ENCODE peak calls at places on chromosomes 13 and 19, in five cellular contexts. One of them, this sample, is unnamed.

GRCh38 chr19:46469541-46470185 is 1.7 kb downstream of the PNMA8A start:
- DNase-seq in GM12878: no peak
- DNase-seq in H1: no peak
- DNase-seq in HepG2: no peak
- DNase-seq in NT2/D1: no peak
- DNase-seq in this sample: no peak

GRCh38 chr19:11482384-11483050 is 1.7 kb upstream of the ELAVL3 start:
- DNase-seq in GM12878: peak; percentile 50
- DNase-seq in NT2/D1: no peak
- DNase-seq in H1: peak; percentile 53
- DNase-seq in HepG2: peak; percentile 45
- DNase-seq in this sample: peak; percentile 96

GRCh38 chr13:97261254-97262015 is 39.3 kb downstream of the MBNL2 start:
- DNase-seq in GM12878: no peak
- DNase-seq in HepG2: no peak
- DNase-seq in NT2/D1: no peak
- DNase-seq in H1: no peak
- DNase-seq in this sample: no peak

GRCh38 chr19:4077800-4078683 is 11.3 kb upstream of the ZBTB7A start:
- DNase-seq in NT2/D1: no peak
- DNase-seq in HepG2: no peak
- DNase-seq in H1: no peak
- DNase-seq in GM12878: no peak
- DNase-seq in this sample: no peak

GRCh38 chr19:3100331-3100730 is 6.2 kb downstream of the GNA11 start:
- DNase-seq in H1: no peak
- DNase-seq in GM12878: no peak
- DNase-seq in NT2/D1: no peak
- DNase-seq in HepG2: no peak
- DNase-seq in this sample: no peak

GRCh38 chr13:51793570-51794273 is 10.2 kb downstream of the DHRS12 start:
- DNase-seq in HepG2: no peak
- DNase-seq in NT2/D1: no peak
- DNase-seq in GM12878: peak; percentile 70
- DNase-seq in H1: no peak
- DNase-seq in this sample: no peak

GRCh38 chr19:7942981-7943443 is 454 bp downstream of the TIMM44 start:
- DNase-seq in GM12878: no peak
- DNase-seq in HepG2: peak; percentile 25
- DNase-seq in NT2/D1: no peak
- DNase-seq in H1: no peak
- DNase-seq in this sample: no peak

GRCh38 chr13:32009362-32009761 is 22.2 kb upstream of the FRY start:
- DNase-seq in GM12878: no peak
- DNase-seq in H1: no peak
- DNase-seq in HepG2: peak; percentile 31
- DNase-seq in NT2/D1: no peak
- DNase-seq in this sample: no peak

GRCh38 chr13:34430294-34430693 is 511.8 kb upstream of the NBEA start:
- DNase-seq in NT2/D1: no peak
- DNase-seq in H1: no peak
- DNase-seq in GM12878: no peak
- DNase-seq in HepG2: no peak
- DNase-seq in this sample: no peak

GRCh38 chr19:13463296-13463695 is 43.0 kb downstream of the CACNA1A start:
- DNase-seq in HepG2: no peak
- DNase-seq in NT2/D1: peak; percentile 44
- DNase-seq in GM12878: no peak
- DNase-seq in H1: no peak
- DNase-seq in this sample: peak; percentile 38

GRCh38 chr13:98775844-98776598 is 23.5 kb upstream of the SLC15A1 start:
- DNase-seq in NT2/D1: no peak
- DNase-seq in HepG2: peak; percentile 87
- DNase-seq in GM12878: no peak
- DNase-seq in H1: no peak
- DNase-seq in this sample: no peak

GRCh38 chr19:17402982-17403855 is 2.2 kb downstream of the BST2 start:
- DNase-seq in HepG2: no peak
- DNase-seq in GM12878: no peak
- DNase-seq in H1: no peak
- DNase-seq in NT2/D1: peak; percentile 72
- DNase-seq in this sample: peak; percentile 94

GRCh38 chr19:17037966-17038500 is 11.4 kb upstream of the CPAMD8 start:
- DNase-seq in GM12878: no peak
- DNase-seq in H1: no peak
- DNase-seq in HepG2: no peak
- DNase-seq in NT2/D1: no peak
- DNase-seq in this sample: no peak

GRCh38 chr19:23283925-23284324 is 33.7 kb upstream of the ZNF724 start:
- DNase-seq in HepG2: peak; percentile 54
- DNase-seq in GM12878: no peak
- DNase-seq in H1: peak; percentile 54
- DNase-seq in NT2/D1: peak; percentile 84
- DNase-seq in this sample: peak; percentile 49

GRCh38 chr19:1780272-1780957 is 27.1 kb downstream of the ONECUT3 start:
- DNase-seq in NT2/D1: no peak
- DNase-seq in HepG2: peak; percentile 33
- DNase-seq in GM12878: no peak
- DNase-seq in H1: no peak
- DNase-seq in this sample: no peak

GRCh38 chr13:109567315-109567714 is 219.1 kb downstream of the IRS2 start:
- DNase-seq in HepG2: no peak
- DNase-seq in NT2/D1: no peak
- DNase-seq in H1: no peak
- DNase-seq in GM12878: no peak
- DNase-seq in this sample: no peak

GRCh38 chr13:111283991-111284390 is 36.5 kb upstream of the TEX29 start:
- DNase-seq in H1: no peak
- DNase-seq in HepG2: no peak
- DNase-seq in NT2/D1: no peak
- DNase-seq in GM12878: no peak
- DNase-seq in this sample: no peak

GRCh38 chr13:51221674-51222509 is at the start of gene FAM124A:
- DNase-seq in HepG2: no peak
- DNase-seq in H1: no peak
- DNase-seq in GM12878: no peak
- DNase-seq in NT2/D1: no peak
- DNase-seq in this sample: peak; percentile 79

GRCh38 chr19:49976496-49976895 is 15.5 kb upstream of the SIGLEC11 start:
- DNase-seq in GM12878: no peak
- DNase-seq in NT2/D1: no peak
- DNase-seq in H1: no peak
- DNase-seq in HepG2: no peak
- DNase-seq in this sample: no peak

GRCh38 chr13:20193142-20193923 is 595 bp upstream of the GJB2 start:
- DNase-seq in NT2/D1: no peak
- DNase-seq in H1: no peak
- DNase-seq in HepG2: no peak
- DNase-seq in GM12878: no peak
- DNase-seq in this sample: no peak

GRCh38 chr13:20191311-20191901 is 1.3 kb downstream of the GJB2 start:
- DNase-seq in HepG2: no peak
- DNase-seq in H1: no peak
- DNase-seq in NT2/D1: no peak
- DNase-seq in GM12878: no peak
- DNase-seq in this sample: no peak

GRCh38 chr13:20190481-20191310 is 2.0 kb downstream of the GJB2 start:
- DNase-seq in H1: no peak
- DNase-seq in GM12878: no peak
- DNase-seq in HepG2: no peak
- DNase-seq in NT2/D1: no peak
- DNase-seq in this sample: no peak

GRCh38 chr13:20192470-20193141 is at the start of gene GJB2:
- DNase-seq in H1: no peak
- DNase-seq in NT2/D1: no peak
- DNase-seq in GM12878: no peak
- DNase-seq in HepG2: no peak
- DNase-seq in this sample: no peak

GRCh38 chr13:20191902-20192469 is 752 bp downstream of the GJB2 start:
- DNase-seq in HepG2: no peak
- DNase-seq in H1: no peak
- DNase-seq in GM12878: no peak
- DNase-seq in NT2/D1: no peak
- DNase-seq in this sample: peak; percentile 10
- TF ChIP-seq SUZ12 in HepG2: no peak
- TF ChIP-seq SUZ12 in H1: peak; percentile 95
- TF ChIP-seq SUZ12 in GM12878: no peak
- TF ChIP-seq SUZ12 in NT2/D1: no peak
- TF ChIP-seq SUZ12 in this sample: no peak

GRCh38 chr19:15249912-15250634 is 17.8 kb upstream of the EPHX3 start:
- DNase-seq in H1: no peak
- DNase-seq in HepG2: no peak
- DNase-seq in NT2/D1: no peak
- DNase-seq in GM12878: no peak
- DNase-seq in this sample: no peak

GRCh38 chr19:15248106-15248505 is 15.9 kb upstream of the EPHX3 start:
- DNase-seq in H1: no peak
- DNase-seq in GM12878: no peak
- DNase-seq in NT2/D1: no peak
- DNase-seq in HepG2: no peak
- DNase-seq in this sample: no peak

GRCh38 chr19:15249560-15249874 is 17.3 kb upstream of the EPHX3 start:
- DNase-seq in H1: no peak
- DNase-seq in GM12878: no peak
- DNase-seq in NT2/D1: no peak
- DNase-seq in HepG2: no peak
- DNase-seq in this sample: no peak

GRCh38 chr19:15247107-15248014 is 15.1 kb upstream of the EPHX3 start:
- DNase-seq in NT2/D1: no peak
- DNase-seq in H1: no peak
- DNase-seq in HepG2: peak; percentile 70
- DNase-seq in GM12878: no peak
- DNase-seq in this sample: no peak

DNA sequence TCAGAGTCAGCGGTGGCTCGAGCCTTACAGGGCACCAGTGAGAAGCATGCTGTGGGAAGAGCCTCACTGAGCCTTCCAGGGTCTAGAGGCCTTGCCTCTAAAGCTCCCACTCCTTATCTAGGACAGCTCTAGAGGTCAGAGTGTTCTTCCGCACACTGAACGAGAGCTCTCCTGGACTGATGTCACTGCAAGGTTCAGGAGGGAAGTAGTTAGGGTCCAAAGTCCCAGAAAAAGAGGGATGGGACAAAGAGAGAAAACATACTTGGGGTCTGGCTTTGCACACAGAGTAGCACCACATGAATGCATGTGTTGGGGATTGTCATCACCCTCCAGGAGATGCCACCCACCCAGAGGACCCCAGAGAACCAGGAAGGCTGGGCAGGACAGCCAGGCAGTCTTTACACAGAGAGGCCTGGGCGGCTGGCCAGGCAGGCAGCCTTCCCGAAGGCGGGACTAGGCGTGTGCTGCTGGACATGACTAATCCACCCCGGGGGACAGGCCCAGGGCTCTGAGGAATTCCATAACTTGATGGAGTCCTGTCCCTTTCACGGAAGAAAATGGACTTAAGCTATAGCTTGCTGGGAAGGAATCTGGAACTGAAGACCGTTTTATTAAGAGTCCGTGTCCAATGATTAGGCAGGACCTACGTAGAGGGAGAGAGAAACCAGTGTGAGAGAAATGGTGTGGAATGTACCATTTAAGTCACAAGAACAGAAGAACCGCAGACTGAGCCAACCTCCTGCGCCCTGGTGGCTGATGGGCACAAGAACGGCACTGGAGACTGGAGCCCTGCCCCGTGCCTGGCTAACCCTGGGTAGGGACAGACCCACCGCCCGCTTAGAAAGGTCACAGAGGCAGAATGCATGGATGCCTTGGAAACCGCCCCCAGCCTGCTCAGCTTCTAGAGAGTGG is 16.7 kb upstream of the EPHX3 start:
- DNase-seq in GM12878: no peak
- DNase-seq in H1: no peak
- DNase-seq in NT2/D1: no peak
- DNase-seq in HepG2: no peak
- DNase-seq in this sample: no peak
- TF ChIP-seq SUZ12 in GM12878: no peak
- TF ChIP-seq SUZ12 in H1: no peak
- TF ChIP-seq SUZ12 in NT2/D1: no peak
- TF ChIP-seq SUZ12 in HepG2: no peak
- TF ChIP-seq SUZ12 in this sample: no peak

DNA sequence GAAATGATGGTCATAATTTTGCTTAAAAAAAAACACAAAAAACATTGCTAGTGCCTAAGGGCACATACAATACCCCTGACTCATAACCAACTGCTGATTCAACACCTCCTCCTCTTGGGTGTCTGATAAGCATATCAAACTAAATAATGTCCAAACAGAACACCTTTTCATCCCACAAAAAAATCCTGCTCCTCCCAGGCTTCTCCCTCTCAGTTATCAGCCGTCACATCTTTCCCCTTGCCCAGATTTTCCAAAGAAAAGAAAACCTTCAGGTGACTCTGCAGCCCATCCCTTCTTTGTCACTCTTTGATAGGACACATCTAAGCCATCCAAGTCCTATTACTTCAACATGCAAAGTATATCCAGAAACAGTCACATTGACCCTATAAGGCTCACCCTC is 46.9 kb downstream of the ABCC4 start:
- DNase-seq in HepG2: no peak
- DNase-seq in H1: no peak
- DNase-seq in NT2/D1: no peak
- DNase-seq in GM12878: no peak
- DNase-seq in this sample: no peak
- TF ChIP-seq SUZ12 in HepG2: no peak
- TF ChIP-seq SUZ12 in H1: no peak
- TF ChIP-seq SUZ12 in NT2/D1: no peak
- TF ChIP-seq SUZ12 in GM12878: no peak
- TF ChIP-seq SUZ12 in this sample: no peak

GRCh38 chr19:43479226-43479625 is 13.8 kb upstream of the LYPD3 start:
- DNase-seq in GM12878: no peak
- DNase-seq in NT2/D1: no peak
- DNase-seq in H1: no peak
- DNase-seq in HepG2: no peak
- DNase-seq in this sample: no peak

GRCh38 chr19:43474487-43474886 is 9.1 kb upstream of the LYPD3 start:
- DNase-seq in H1: no peak
- DNase-seq in HepG2: no peak
- DNase-seq in GM12878: no peak
- DNase-seq in NT2/D1: no peak
- DNase-seq in this sample: no peak

GRCh38 chr19:43478323-43478722 is 12.9 kb upstream of the LYPD3 start:
- DNase-seq in GM12878: no peak
- DNase-seq in HepG2: no peak
- DNase-seq in NT2/D1: no peak
- DNase-seq in H1: no peak
- DNase-seq in this sample: no peak

GRCh38 chr19:43474986-43475705 is 9.7 kb upstream of the LYPD3 start:
- DNase-seq in H1: peak; percentile 84
- DNase-seq in HepG2: no peak
- DNase-seq in NT2/D1: peak; percentile 87
- DNase-seq in GM12878: no peak
- DNase-seq in this sample: peak; percentile 98

DNA sequence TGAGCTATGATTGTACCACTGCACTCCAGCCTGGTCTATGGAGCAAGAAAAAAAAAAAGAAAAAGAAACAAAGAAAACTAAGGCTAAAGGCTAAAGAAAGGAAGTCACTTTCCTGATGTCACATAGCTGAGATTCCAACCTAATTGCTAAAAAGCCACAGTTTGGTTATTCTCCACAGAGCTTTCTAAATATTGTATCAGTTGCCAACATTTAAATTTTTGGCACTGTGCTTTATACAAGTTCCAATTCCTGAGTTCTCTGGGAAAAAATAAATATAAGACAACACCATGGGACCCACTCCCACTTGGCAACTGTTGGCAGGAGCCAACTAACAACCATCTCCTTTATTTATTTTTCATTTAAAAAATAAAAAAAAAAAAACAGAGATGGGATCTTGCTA is 11.2 kb upstream of the LYPD3 start:
- DNase-seq in HepG2: no peak
- DNase-seq in GM12878: no peak
- DNase-seq in NT2/D1: no peak
- DNase-seq in H1: no peak
- DNase-seq in this sample: no peak
- TF ChIP-seq SUZ12 in HepG2: no peak
- TF ChIP-seq SUZ12 in GM12878: no peak
- TF ChIP-seq SUZ12 in NT2/D1: no peak
- TF ChIP-seq SUZ12 in H1: no peak
- TF ChIP-seq SUZ12 in this sample: no peak